ENCODE peak calls at places on chromosomes 1 and 21, in ten cellular contexts. L is NCI-H1436; U is activated CD4-positive, alpha-beta T cell treated with anti-CD3 and anti-CD28 coated beads for 24 hours; X is right lobe of liver; N is CD8-positive, alpha-beta memory T cell; Z is body of pancreas; T is cardiac fibroblast; W is activated T-helper 2 cell treated with anti-CD3 and anti-CD28 coated beads, Interferon-gamma antibody, Interleukin-2, Interleukin-4, amounts not matched to agents 10 μg/mL and 5 μg/mL and 100 μg/mL, durations not matched to agents 14 hours and 24 hours and 36 hours; R is hypothalamus; Q is kidney. O is an unnamed sample.

GRCh38 chr1:154353460-154353904 is 28.2 kb downstream of the ATP8B2 start:
- DNase-seq in L (no peak), U (no peak), X (no peak), N (no peak), Z (peak), T (peak), W (no peak), R (no peak), Q (no peak), O (peak)

GRCh38 chr1:46649764-46650163 is 18.4 kb downstream of the ATPAF1 start:
- DNase-seq in L (no peak), U (no peak), X (no peak), N (no peak), Z (no peak), T (no peak), W (no peak), R (no peak), Q (no peak), O (no peak)

GRCh38 chr1:148334339-148335130 is 148.6 kb downstream of the PPIAL4G start:
- DNase-seq in L (no peak), U (peak), X (peak), N (peak), Z (peak), T (peak), W (peak), R (peak), Q (peak), O (peak)

GRCh38 chr1:156276532-156276931 is 6.1 kb downstream of the SMG5 start:
- DNase-seq in L (no peak), U (no peak), X (no peak), N (no peak), Z (no peak), T (peak), W (no peak), R (no peak), Q (no peak), O (no peak)

GRCh38 chr1:232684331-232685105 is 54.6 kb upstream of the SIPA1L2 start:
- DNase-seq in L (no peak), U (no peak), X (no peak), N (no peak), Z (no peak), T (no peak), W (no peak), R (no peak), Q (no peak), O (no peak)

GRCh38 chr1:197312163-197312562 is 44.1 kb downstream of the CRB1 start:
- DNase-seq in L (no peak), U (no peak), X (no peak), N (no peak), Z (no peak), T (no peak), W (no peak), R (no peak), Q (no peak), O (no peak)

GRCh38 chr1:232029297-232029696 is 402.7 kb downstream of the DISC1 start:
- DNase-seq in L (no peak), U (no peak), X (no peak), N (no peak), Z (no peak), T (peak), W (no peak), R (no peak), Q (no peak), O (no peak)

GRCh38 chr1:24413350-24414163 is at the start of gene STPG1:
- DNase-seq in L (peak), U (peak), X (peak), N (peak), Z (peak), T (peak), W (peak), R (peak), Q (peak), O (peak)

GRCh38 chr21:45562965-45563364 is 20.7 kb upstream of the SLC19A1 start:
- DNase-seq in L (no peak), U (no peak), X (no peak), N (no peak), Z (no peak), T (no peak), W (no peak), R (no peak), Q (no peak), O (no peak)

GRCh38 chr1:1013922-1014617 is 773 bp downstream of the ISG15 start:
- DNase-seq in L (peak), U (no peak), X (no peak), N (peak), Z (peak), T (peak), W (no peak), R (no peak), Q (peak), O (no peak)

GRCh38 chr1:235416662-235417049 is 49.4 kb downstream of the TBCE start:
- DNase-seq in L (no peak), U (no peak), X (no peak), N (no peak), Z (no peak), T (peak), W (no peak), R (no peak), Q (no peak), O (no peak)

GRCh38 chr1:2446861-2447260 is 29.2 kb upstream of the PLCH2 start:
- DNase-seq in L (no peak), U (no peak), X (no peak), N (no peak), Z (no peak), T (no peak), W (no peak), R (no peak), Q (no peak), O (no peak)

GRCh38 chr1:1381294-1381693 is 6.3 kb upstream of the AURKAIP1 start:
- DNase-seq in L (no peak), U (no peak), X (no peak), N (no peak), Z (no peak), T (no peak), W (no peak), R (no peak), Q (no peak), O (no peak)

GRCh38 chr1:81323862-81324261 is 476.9 kb upstream of the ADGRL2 start:
- DNase-seq in L (no peak), U (no peak), X (no peak), N (no peak), Z (no peak), T (no peak), W (no peak), R (no peak), Q (no peak), O (no peak)

GRCh38 chr1:33349081-33349759 is 28.3 kb upstream of the A3GALT2 start:
- DNase-seq in L (no peak), U (peak), X (peak), N (peak), Z (no peak), T (peak), W (peak), R (peak), Q (peak), O (peak)

GRCh38 chr1:43431676-43432075 is 22.1 kb downstream of the HYI start:
- DNase-seq in L (no peak), U (no peak), X (no peak), N (no peak), Z (no peak), T (no peak), W (no peak), R (no peak), Q (peak), O (no peak)

GRCh38 chr1:15171271-15171908 is 17.8 kb downstream of the TMEM51 start:
- DNase-seq in L (no peak), U (no peak), X (no peak), N (no peak), Z (no peak), T (no peak), W (no peak), R (no peak), Q (no peak), O (no peak)

GRCh38 chr1:57158660-57159059 is 192.8 kb upstream of the C8B start:
- DNase-seq in L (no peak), U (no peak), X (no peak), N (no peak), Z (no peak), T (no peak), W (no peak), R (no peak), Q (no peak), O (no peak)

GRCh38 chr1:44700573-44700972 is 26.1 kb downstream of the ARMH1 start:
- DNase-seq in L (no peak), U (no peak), X (no peak), N (no peak), Z (no peak), T (no peak), W (no peak), R (no peak), Q (no peak), O (no peak)